ENCODE peak calls at places on chromosomes 6 and 20, in six cellular contexts. K, S, D, H, I and F are unnamed samples.

GRCh38 chr20:10201321-10201870 is 17.2 kb upstream of the SNAP25 start:
- DNase-seq in K (no peak), S (peak; percentile 45), D (no peak), H (no peak), I (no peak), F (no peak)

GRCh38 chr6:106199998-106200397 is 113.9 kb downstream of the PRDM1 start:
- DNase-seq in K (no peak), S (peak; percentile 95), D (no peak), H (peak; percentile 58), I (no peak), F (no peak)

GRCh38 chr20:31667315-31668285 is 29.9 kb downstream of the COX4I2 start:
- DNase-seq in K (no peak), S (no peak), D (no peak), H (no peak), I (no peak), F (no peak)

GRCh38 chr6:15504581-15505350 is 158.1 kb downstream of the DTNBP1 start:
- DNase-seq in K (no peak), S (peak; percentile 95), D (no peak), H (peak; percentile 94), I (peak; percentile 85), F (peak; percentile 61)

GRCh38 chr6:139376054-139376355 is 1.6 kb upstream of the CITED2 start:
- DNase-seq in K (no peak), S (peak; percentile 56), D (peak; percentile 72), H (no peak), I (peak; percentile 74), F (no peak)

GRCh38 chr6:132259070-132259469 is 142.2 kb downstream of the MOXD1 start:
- DNase-seq in K (no peak), S (peak; percentile 12), D (no peak), H (peak; percentile 40), I (no peak), F (no peak)

GRCh38 chr6:142885182-142885867 is 59.7 kb downstream of the HIVEP2 start:
- DNase-seq in K (peak; percentile 62), S (peak; percentile 100), D (no peak), H (peak; percentile 99), I (no peak), F (no peak)

GRCh38 chr6:134161036-134161435 is 108.6 kb upstream of the SLC2A12 start:
- DNase-seq in K (no peak), S (peak; percentile 55), D (no peak), H (no peak), I (no peak), F (no peak)

GRCh38 chr6:77462359-77463307 is 658 bp downstream of the HTR1B start:
- DNase-seq in K (no peak), S (peak; percentile 30), D (peak; percentile 36), H (peak; percentile 66), I (peak; percentile 77), F (no peak)

GRCh38 chr6:106125925-106126435 is 39.8 kb downstream of the PRDM1 start:
- DNase-seq in K (peak; percentile 64), S (no peak), D (no peak), H (no peak), I (no peak), F (no peak)

GRCh38 chr20:41173791-41174341 is 36.5 kb downstream of the PLCG1 start:
- DNase-seq in K (no peak), S (no peak), D (no peak), H (no peak), I (peak; percentile 64), F (no peak)

GRCh38 chr6:13378669-13379590 is 50.6 kb upstream of the TBC1D7 start:
- DNase-seq in K (no peak), S (no peak), D (no peak), H (no peak), I (no peak), F (no peak)

GRCh38 chr6:52595796-52596130 is 18.9 kb upstream of the TRAM2 start:
- DNase-seq in K (no peak), S (no peak), D (no peak), H (no peak), I (no peak), F (no peak)

GRCh38 chr6:163422574-163422973 is 8.1 kb downstream of the QKI start:
- DNase-seq in K (no peak), S (no peak), D (no peak), H (no peak), I (no peak), F (no peak)

GRCh38 chr20:22716824-22717351 is 132.5 kb upstream of the FOXA2 start:
- DNase-seq in K (no peak), S (no peak), D (peak; percentile 79), H (no peak), I (no peak), F (peak; percentile 57)

GRCh38 chr6:10626154-10626741 is 68.2 kb downstream of the C6orf52 start:
- DNase-seq in K (no peak), S (no peak), D (no peak), H (no peak), I (no peak), F (no peak)

GRCh38 chr6:144264270-144265060 is 20.7 kb upstream of the UTRN start:
- DNase-seq in K (no peak), S (peak; percentile 94), D (no peak), H (peak; percentile 94), I (no peak), F (no peak)

GRCh38 chr20:10949930-10950783 is 276.4 kb upstream of the JAG1 start:
- DNase-seq in K (no peak), S (no peak), D (no peak), H (no peak), I (no peak), F (no peak)

GRCh38 chr6:107267634-107268033 is 152.3 kb upstream of the BEND3 start:
- DNase-seq in K (no peak), S (no peak), D (no peak), H (no peak), I (no peak), F (no peak)

GRCh38 chr20:45685896-45686295 is 15.9 kb upstream of the WFDC11 start:
- DNase-seq in K (no peak), S (no peak), D (no peak), H (peak; percentile 3), I (no peak), F (no peak)

GRCh38 chr20:11792229-11792953 is 125.3 kb upstream of the BTBD3 start:
- DNase-seq in K (no peak), S (no peak), D (no peak), H (no peak), I (no peak), F (no peak)

GRCh38 chr6:43298565-43299337 is 691 bp downstream of the SLC22A7 start:
- DNase-seq in K (no peak), S (no peak), D (no peak), H (no peak), I (no peak), F (no peak)

GRCh38 chr6:141488466-141488865 is 644.3 kb upstream of the GJE1 start:
- DNase-seq in K (no peak), S (no peak), D (no peak), H (no peak), I (no peak), F (no peak)

GRCh38 chr20:63350196-63350595 is 11.0 kb downstream of the CHRNA4 start:
- DNase-seq in K (no peak), S (no peak), D (no peak), H (no peak), I (no peak), F (peak; percentile 63)
- H3K36me3 ChIP-seq in K (no peaks in the 10 kb centered on the region), S (no peaks in the 10 kb centered on the region), D (no peaks in the 10 kb centered on the region), H (no peaks in the 10 kb centered on the region), I (no peaks in the 10 kb centered on the region), F (no peaks in the 10 kb centered on the region)

DNA sequence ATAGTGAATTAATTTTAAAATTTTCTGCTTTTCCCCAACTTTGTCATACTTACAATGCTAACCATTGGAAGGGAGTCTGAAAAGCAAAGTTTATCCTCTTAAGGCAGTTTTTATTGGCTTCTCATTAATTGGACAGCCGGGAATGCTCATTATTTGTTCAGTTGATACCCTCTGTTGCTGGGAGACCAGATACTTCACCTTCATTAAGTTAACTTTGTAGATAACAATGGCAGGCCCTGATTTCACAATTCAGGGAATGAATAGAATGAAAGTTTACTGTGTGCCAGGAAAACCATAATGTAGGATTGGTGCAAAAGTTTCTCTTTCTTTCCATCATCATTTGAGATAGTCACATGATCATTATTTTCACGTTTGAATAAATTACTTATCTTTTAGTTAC is 49.0 kb downstream of the COL19A1 start:
- DNase-seq in K (no peak), S (no peak), D (no peak), H (no peak), I (no peak), F (no peak)
- H3K36me3 ChIP-seq in K (no peaks in the 10 kb centered on the region), S (no peaks in the 10 kb centered on the region), D (no peaks in the 10 kb centered on the region), H (no peaks in the 10 kb centered on the region), I (no peaks in the 10 kb centered on the region), F (no peaks in the 10 kb centered on the region)

DNA sequence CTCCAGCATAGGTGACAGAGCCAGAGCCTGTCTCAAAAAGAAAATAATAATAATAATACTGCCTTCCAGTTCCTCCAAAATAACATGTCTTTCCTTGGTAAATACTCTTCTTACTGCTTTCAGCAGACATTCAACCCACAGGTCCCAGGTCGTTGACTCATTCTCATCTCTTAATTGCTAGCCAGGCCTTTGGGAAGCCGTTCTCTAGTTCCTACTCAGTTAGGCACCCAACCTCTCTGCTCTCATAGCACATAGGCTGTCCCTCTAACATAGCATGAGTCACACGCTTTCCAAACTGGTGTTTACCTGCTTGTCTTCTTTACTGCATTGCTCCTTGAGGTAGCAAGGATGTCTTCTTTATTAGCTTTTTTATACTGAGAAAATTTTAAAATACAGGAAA is 98.8 kb downstream of the LAMA2 start:
- DNase-seq in K (no peak), S (no peak), D (no peak), H (no peak), I (no peak), F (no peak)
- H3K36me3 ChIP-seq in K (no peaks in the 10 kb centered on the region), S (no peaks in the 10 kb centered on the region), D (no peaks in the 10 kb centered on the region), H (no peaks in the 10 kb centered on the region), I (no peaks in the 10 kb centered on the region), F (no peaks in the 10 kb centered on the region)

DNA sequence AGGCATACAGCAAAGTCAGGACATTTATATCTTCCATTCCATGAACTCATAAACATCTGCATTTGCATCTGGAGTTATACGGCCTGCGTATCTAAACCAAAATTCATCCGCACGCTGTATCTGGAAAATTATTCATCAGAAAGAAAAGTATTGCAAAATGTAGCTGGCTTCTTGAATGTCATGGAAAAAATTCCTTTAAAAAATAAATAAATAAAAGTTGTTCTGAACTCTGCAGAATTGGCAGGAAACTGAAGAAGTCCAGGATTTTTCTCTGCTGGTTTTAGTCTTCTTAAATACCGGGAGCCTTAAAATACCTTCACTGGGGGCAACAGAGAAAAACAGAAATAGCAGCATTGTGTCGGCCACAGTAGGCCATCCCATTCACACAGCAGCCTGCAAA is 23.7 kb upstream of the FOXF2 start:
- DNase-seq in K (no peak), S (no peak), D (no peak), H (no peak), I (no peak), F (no peak)
- H3K36me3 ChIP-seq in K (no peaks in the 10 kb centered on the region), S (no peaks in the 10 kb centered on the region), D (no peaks in the 10 kb centered on the region), H (no peaks in the 10 kb centered on the region), I (no peaks in the 10 kb centered on the region), F (no peaks in the 10 kb centered on the region)

GRCh38 chr6:17606606-17607005 is 6.5 kb downstream of the FAM8A1 start:
- DNase-seq in K (no peak), S (no peak), D (no peak), H (no peak), I (no peak), F (no peak)
- H3K36me3 ChIP-seq in K (peaks cover 16% of the 10 kb centered on the region), S (peaks cover 8% of the 10 kb centered on the region), D (peaks cover 74% of the 10 kb centered on the region), H (peaks cover 2% of the 10 kb centered on the region), I (peaks cover 25% of the 10 kb centered on the region), F (no peaks in the 10 kb centered on the region)